ENCODE peak calls at places on chromosomes 13 and 19, in six cellular contexts. G is dorsolateral prefrontal cortex, V is AG04450, E is aorta, W is hepatocyte, M is A673. J is an unnamed sample.

GRCh38 chr19:32351807-32352630 is 6.6 kb downstream of the ZNF507 start:
- DNase-seq in V (no peak), E (no peak), M (no peak), W (no peak), G (no peak), J (peak; percentile 34)

GRCh38 chr19:33532859-33533455 is 11.4 kb upstream of the PEPD start:
- DNase-seq in M (no peak), W (no peak), V (no peak), E (no peak), G (no peak), J (no peak)

GRCh38 chr13:23988546-23989122 is 91.3 kb upstream of the C1QTNF9B start:
- DNase-seq in E (no peak), G (no peak), W (no peak), M (no peak), V (no peak), J (no peak)

GRCh38 chr13:41454170-41454569 is 3.2 kb upstream of the RGCC start:
- DNase-seq in W (no peak), E (no peak), M (no peak), V (no peak), G (no peak), J (no peak)

GRCh38 chr19:50601407-50602088 is 33.3 kb upstream of the LRRC4B start:
- DNase-seq in W (no peak), M (no peak), G (no peak), E (no peak), V (no peak), J (no peak)

GRCh38 chr13:91657283-91657682 is 258.9 kb downstream of the GPC5 start:
- DNase-seq in M (no peak), G (no peak), W (no peak), E (no peak), V (no peak), J (no peak)

GRCh38 chr19:19637523-19638251 is 5.8 kb downstream of the GMIP start:
- DNase-seq in M (no peak), E (no peak), G (no peak), V (no peak), W (no peak), J (no peak)

GRCh38 chr13:33312150-33312908 is 26.8 kb upstream of the STARD13 start:
- DNase-seq in W (peak; percentile 33), M (peak; percentile 47), V (no peak), E (no peak), G (no peak), J (peak; percentile 79)

GRCh38 chr13:45367995-45368394 is 27.0 kb upstream of the TPT1 start:
- DNase-seq in M (no peak), E (no peak), W (no peak), G (no peak), V (no peak), J (peak; percentile 56)

GRCh38 chr13:91667486-91667885 is 269.1 kb downstream of the GPC5 start:
- DNase-seq in W (no peak), E (no peak), G (no peak), V (no peak), M (no peak), J (no peak)

GRCh38 chr19:4911786-4912672 is 2.7 kb downstream of the UHRF1 start:
- DNase-seq in W (peak; percentile 86), M (peak; percentile 88), E (peak; percentile 93), V (peak; percentile 99), G (peak; percentile 74), J (peak; percentile 99)

GRCh38 chr13:31242935-31243334 is 43.2 kb downstream of the B3GLCT start:
- DNase-seq in M (no peak), G (no peak), V (no peak), W (no peak), E (no peak), J (no peak)

GRCh38 chr19:6740589-6741348 is 1.3 kb downstream of the TRIP10 start:
- DNase-seq in V (no peak), E (peak; percentile 90), G (no peak), W (peak; percentile 80), M (no peak), J (peak; percentile 37)

GRCh38 chr13:40875583-40875982 is 86.2 kb downstream of the SLC25A15 start:
- DNase-seq in V (no peak), E (no peak), W (no peak), M (no peak), G (no peak), J (peak; percentile 5)

GRCh38 chr19:40335101-40335500 is 13.1 kb downstream of the C19orf47 start:
- DNase-seq in G (no peak), W (no peak), M (no peak), E (no peak), V (no peak), J (no peak)

GRCh38 chr19:12478234-12478941 is 6.2 kb downstream of the ZNF709 start:
- DNase-seq in G (no peak), M (no peak), V (no peak), E (no peak), W (no peak), J (no peak)

GRCh38 chr13:31476753-31477152 is 262.6 kb upstream of the RXFP2 start:
- DNase-seq in E (no peak), M (peak; percentile 9), W (no peak), V (no peak), G (no peak), J (no peak)

DNA sequence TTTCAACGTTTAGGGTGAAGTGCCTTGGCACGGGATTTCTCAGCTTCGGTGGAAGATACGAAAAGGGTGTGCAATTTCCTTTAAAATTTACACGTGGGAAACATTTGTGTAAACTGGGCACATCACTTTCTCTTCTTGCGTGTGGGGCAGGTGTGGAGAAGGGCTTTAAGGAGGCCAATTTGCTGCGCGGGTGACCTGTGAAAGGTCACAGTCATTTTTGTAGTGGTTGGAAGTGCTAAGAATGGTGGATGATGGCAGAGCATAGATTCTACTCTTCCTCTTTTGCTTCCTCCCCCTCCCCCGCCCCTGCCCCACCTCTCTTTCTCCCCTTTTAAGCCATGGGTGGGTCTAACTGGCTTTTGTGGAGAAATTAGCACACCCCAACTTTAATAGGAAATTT is 7.2 kb downstream of the SLITRK5 start:
- DNase-seq in W (no peak), V (no peak), M (no peak), E (no peak), G (no peak), J (no peak)
- H3K27me3 ChIP-seq in W (peaks cover 70% of the 10 kb centered on the region), V (peaks cover 20% of the 10 kb centered on the region), M (peaks cover 21% of the 10 kb centered on the region), E (no peaks in the 10 kb centered on the region), G (peaks cover 3% of the 10 kb centered on the region), J (peaks cover 26% of the 10 kb centered on the region)

GRCh38 chr19:37942516-37942902 is 35.5 kb downstream of the SIPA1L3 start:
- DNase-seq in G (no peak), W (no peak), V (no peak), M (no peak), E (peak; percentile 20), J (no peak)

GRCh38 chr19:37947778-37948177 is 40.8 kb downstream of the SIPA1L3 start:
- DNase-seq in M (no peak), W (no peak), V (no peak), G (no peak), E (no peak), J (no peak)

GRCh38 chr19:37946132-37946531 is 39.1 kb downstream of the SIPA1L3 start:
- DNase-seq in V (no peak), M (no peak), W (no peak), G (no peak), E (no peak), J (no peak)

GRCh38 chr19:37941820-37942515 is 35.0 kb downstream of the SIPA1L3 start:
- DNase-seq in W (peak; percentile 54), G (no peak), E (no peak), V (no peak), M (no peak), J (no peak)

GRCh38 chr19:37943480-37943879 is 36.5 kb downstream of the SIPA1L3 start:
- DNase-seq in E (no peak), V (no peak), M (no peak), W (peak; percentile 79), G (no peak), J (no peak)
- H3K27me3 ChIP-seq in E (no peaks in the 10 kb centered on the region), V (no peaks in the 10 kb centered on the region), M (no peaks in the 10 kb centered on the region), W (no peaks in the 10 kb centered on the region), G (no peaks in the 10 kb centered on the region), J (no peaks in the 10 kb centered on the region)

DNA sequence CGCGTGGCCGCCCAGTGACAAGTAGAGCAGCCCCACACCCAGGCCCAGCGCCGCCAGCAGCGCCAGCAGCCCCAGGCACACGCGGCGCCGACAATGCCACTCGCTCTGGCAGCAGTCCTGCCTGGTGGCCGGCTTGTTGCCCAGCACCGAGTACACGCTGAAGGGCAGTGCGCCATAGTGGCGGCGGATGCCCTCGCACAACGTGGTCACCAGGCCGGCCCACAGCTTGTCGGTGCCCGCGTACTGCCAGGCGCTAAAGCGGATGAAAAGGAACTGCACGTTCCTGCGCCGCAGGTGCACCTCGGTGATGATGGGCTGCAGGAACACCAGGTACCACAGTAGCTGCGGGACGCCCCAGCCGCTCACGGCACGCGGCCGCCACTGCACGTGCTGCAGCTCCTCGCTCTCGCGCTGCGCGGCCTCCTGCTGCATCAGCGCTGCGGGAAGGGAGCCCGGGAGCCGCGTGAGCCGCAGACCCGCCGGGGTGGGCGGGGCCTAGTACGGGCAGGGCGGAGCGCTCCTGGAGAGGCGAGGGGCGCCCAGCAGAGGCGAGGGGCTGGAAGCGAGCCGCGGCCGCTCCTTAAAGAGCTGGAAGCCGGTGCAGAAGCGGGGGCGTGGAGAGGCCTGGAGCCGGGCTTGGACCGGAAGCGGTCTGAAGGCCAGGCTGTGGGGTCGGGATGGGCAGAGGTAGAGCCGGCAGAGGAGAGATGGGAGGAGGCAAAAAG is 7.3 kb downstream of the NKPD1 start:
- DNase-seq in E (peak; percentile 78), G (peak; percentile 71), W (peak; percentile 84), M (peak; percentile 76), V (no peak), J (no peak)
- H3K27me3 ChIP-seq in E (no peaks in the 10 kb centered on the region), G (no peaks in the 10 kb centered on the region), W (peaks cover 21% of the 10 kb centered on the region), M (peaks cover 17% of the 10 kb centered on the region), V (peaks cover 14% of the 10 kb centered on the region), J (peaks cover 6% of the 10 kb centered on the region)

DNA sequence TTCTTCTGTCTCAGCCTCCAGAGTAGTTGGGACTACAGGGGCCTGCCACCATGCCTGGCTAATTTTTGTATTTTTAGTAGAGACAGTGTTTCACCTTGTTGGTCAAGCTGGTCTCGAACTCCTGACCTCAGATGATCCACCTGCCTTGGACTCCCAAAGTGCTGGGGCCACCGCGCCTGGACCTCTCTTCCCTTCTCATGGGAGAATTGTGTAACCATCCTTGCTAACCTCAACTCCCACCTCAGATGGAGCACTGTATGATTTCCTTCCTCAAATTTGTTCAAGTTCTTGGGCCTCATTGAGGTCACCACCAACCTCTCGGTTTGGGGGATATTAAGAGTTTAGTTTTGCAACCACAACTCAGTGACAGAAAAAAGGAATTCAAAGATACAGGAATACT is 10.7 kb downstream of the LILRA5 start:
- DNase-seq in V (no peak), E (no peak), G (no peak), W (no peak), M (no peak), J (no peak)
- H3K27me3 ChIP-seq in V (no peaks in the 10 kb centered on the region), E (peaks cover 1% of the 10 kb centered on the region), G (peaks cover 19% of the 10 kb centered on the region), W (peaks cover 7% of the 10 kb centered on the region), M (peaks cover 45% of the 10 kb centered on the region), J (no peaks in the 10 kb centered on the region)